ENCODE peak calls at places on chromosomes 2 and 18, in six cellular contexts. H is GM19239; B is stimulated activated CD8-positive, alpha-beta memory T cell treated with anti-CD3 and anti-CD28 coated beads, Interleukin-15, amount 100 ng/mL, for 4 hours; G is germinal center; W is effector CD4-positive, alpha-beta T cell; J is cerebellum. Z is an unnamed sample.

GRCh38 chr2:154697422-154698237 is 865 bp upstream of the KCNJ3 start:
- DNase-seq in H (no peak), B (no peak), G (no peak), W (no peak), J (peak), Z (no peak)

GRCh38 chr2:3493610-3493997 is 25.7 kb downstream of the ADI1 start:
- DNase-seq in H (no peak), B (no peak), G (no peak), W (no peak), J (no peak), Z (no peak)

GRCh38 chr2:172996387-172996961 is 79.2 kb upstream of the MAP3K20 start:
- DNase-seq in H (no peak), B (no peak), G (no peak), W (no peak), J (no peak), Z (no peak)

GRCh38 chr2:223947711-223948205 is 2.6 kb upstream of the WDFY1 start:
- DNase-seq in H (no peak), B (no peak), G (no peak), W (no peak), J (no peak), Z (no peak)

GRCh38 chr2:64137996-64138395 is 6.2 kb downstream of the PELI1 start:
- DNase-seq in H (no peak), B (no peak), G (no peak), W (no peak), J (no peak), Z (no peak)

GRCh38 chr18:10946058-10946457 is 203.3 kb downstream of the PIEZO2 start:
- DNase-seq in H (no peak), B (no peak), G (no peak), W (no peak), J (no peak), Z (no peak)

GRCh38 chr2:215758691-215759090 is 254.7 kb downstream of the MREG start:
- DNase-seq in H (no peak), B (no peak), G (no peak), W (no peak), J (no peak), Z (peak)

GRCh38 chr2:149679286-149679685 is 91.7 kb upstream of the MMADHC start:
- DNase-seq in H (no peak), B (no peak), G (no peak), W (no peak), J (no peak), Z (peak)

GRCh38 chr2:105313877-105314276 is 15.7 kb downstream of the TGFBRAP1 start:
- DNase-seq in H (no peak), B (no peak), G (no peak), W (no peak), J (no peak), Z (no peak)

GRCh38 chr18:33812186-33812585 is 234.2 kb downstream of the ASXL3 start:
- DNase-seq in H (no peak), B (no peak), G (no peak), W (no peak), J (no peak), Z (no peak)

GRCh38 chr2:24231461-24231881 is 56.6 kb downstream of the FAM228A start:
- DNase-seq in H (no peak), B (no peak), G (no peak), W (no peak), J (no peak), Z (no peak)

GRCh38 chr2:75208738-75209137 is 9.4 kb upstream of the TACR1 start:
- DNase-seq in H (no peak), B (no peak), G (no peak), W (no peak), J (no peak), Z (no peak)

GRCh38 chr2:199910338-199911051 is 598 bp upstream of the C2orf69 start:
- DNase-seq in H (no peak), B (no peak), G (no peak), W (no peak), J (no peak), Z (no peak)

GRCh38 chr2:169853041-169853668 is 25.9 kb downstream of the UBR3 start:
- DNase-seq in H (no peak), B (no peak), G (no peak), W (no peak), J (no peak), Z (no peak)

GRCh38 chr18:31243740-31244512 is 74.0 kb upstream of the DSG1 start:
- DNase-seq in H (no peak), B (no peak), G (no peak), W (no peak), J (no peak), Z (no peak)

GRCh38 chr2:237024255-237024654 is 61.4 kb upstream of the COPS8 start:
- DNase-seq in H (no peak), B (no peak), G (no peak), W (no peak), J (no peak), Z (no peak)

GRCh38 chr2:85273732-85274731 is 53.8 kb downstream of the TGOLN2 start:
- DNase-seq in H (no peak), B (no peak), G (no peak), W (no peak), J (no peak), Z (no peak)

GRCh38 chr2:236661064-236661761 is 91.6 kb downstream of the ACKR3 start:
- DNase-seq in H (no peak), B (no peak), G (no peak), W (no peak), J (no peak), Z (no peak)

GRCh38 chr2:191006997-191007604 is 6.9 kb downstream of the STAT1 start:
- DNase-seq in H (no peak), B (no peak), G (no peak), W (no peak), J (no peak), Z (no peak)

GRCh38 chr18:74652392-74652988 is 54.8 kb downstream of the ZNF407 start:
- DNase-seq in H (peak), B (no peak), G (peak), W (no peak), J (peak), Z (peak)

GRCh38 chr2:10042301-10043161 is 819 bp upstream of the KLF11 start:
- DNase-seq in H (no peak), B (no peak), G (peak), W (peak), J (peak), Z (peak)

GRCh38 chr2:39512434-39512935 is 75.4 kb upstream of the MAP4K3 start:
- DNase-seq in H (no peak), B (no peak), G (no peak), W (no peak), J (peak), Z (no peak)

GRCh38 chr2:71856709-71857525 is 290.7 kb downstream of the CYP26B1 start:
- DNase-seq in H (no peak), B (no peak), G (no peak), W (no peak), J (no peak), Z (no peak)

GRCh38 chr18:59783138-59783537 is 85.9 kb upstream of the CCBE1 start:
- DNase-seq in H (peak), B (no peak), G (peak), W (no peak), J (no peak), Z (peak)

GRCh38 chr2:196113061-196113974 is 44.7 kb upstream of the DNAH7 start:
- DNase-seq in H (no peak), B (no peak), G (no peak), W (no peak), J (no peak), Z (no peak)

GRCh38 chr2:3940661-3941060 is 237.3 kb downstream of the DCDC2C start:
- DNase-seq in H (no peak), B (no peak), G (no peak), W (no peak), J (no peak), Z (no peak)

GRCh38 chr18:75106746-75107145 is 102.2 kb downstream of the PTGR3 start:
- DNase-seq in H (no peak), B (no peak), G (no peak), W (no peak), J (no peak), Z (no peak)

GRCh38 chr2:230155359-230155758 is 64.4 kb downstream of the SP110 start:
- DNase-seq in H (no peak), B (no peak), G (no peak), W (no peak), J (no peak), Z (no peak)

GRCh38 chr18:59835656-59836379 is 64.0 kb upstream of the PMAIP1 start:
- DNase-seq in H (no peak), B (no peak), G (peak), W (no peak), J (no peak), Z (no peak)

GRCh38 chr2:128510701-128511100 is 192.0 kb upstream of the HS6ST1 start:
- DNase-seq in H (no peak), B (no peak), G (no peak), W (no peak), J (peak), Z (peak)

GRCh38 chr2:173834124-173834523 is 131.0 kb downstream of the SP3 start:
- DNase-seq in H (no peak), B (no peak), G (no peak), W (no peak), J (no peak), Z (no peak)

GRCh38 chr18:67509711-67510110 is 6.8 kb downstream of the DSEL start:
- DNase-seq in H (no peak), B (no peak), G (no peak), W (no peak), J (no peak), Z (no peak)

Z was measured in GM04504.